ENCODE peak calls at places on chromosomes 1 and 21, in five cellular contexts. One of them, this sample, is unnamed.

GRCh38 chr1:92877792-92878191 is 46.0 kb downstream of the RPL5 start:
- DNase-seq in H9: no peak
- DNase-seq in mesenchymal stem cell: peak
- DNase-seq in H1: no peak
- DNase-seq in neuronal stem cell: no peak
- DNase-seq in this sample: no peak

GRCh38 chr1:246300653-246301549 is 206.2 kb downstream of the SMYD3 start:
- DNase-seq in H9: no peak
- DNase-seq in H1: no peak
- DNase-seq in neuronal stem cell: no peak
- DNase-seq in mesenchymal stem cell: no peak
- DNase-seq in this sample: no peak

GRCh38 chr1:14345925-14346550 is 252.4 kb upstream of the KAZN start:
- DNase-seq in H1: no peak
- DNase-seq in neuronal stem cell: no peak
- DNase-seq in mesenchymal stem cell: no peak
- DNase-seq in H9: no peak
- DNase-seq in this sample: peak

GRCh38 chr1:11550664-11551283 is 71.8 kb downstream of the DISP3 start:
- DNase-seq in H9: peak
- DNase-seq in neuronal stem cell: peak
- DNase-seq in H1: peak
- DNase-seq in mesenchymal stem cell: peak
- DNase-seq in this sample: peak

GRCh38 chr21:38377165-38378093 is 120.6 kb downstream of the KCNJ15 start:
- DNase-seq in neuronal stem cell: no peak
- DNase-seq in mesenchymal stem cell: no peak
- DNase-seq in H1: no peak
- DNase-seq in H9: no peak
- DNase-seq in this sample: no peak

GRCh38 chr1:24464378-24464770 is 38.3 kb upstream of the RCAN3 start:
- DNase-seq in neuronal stem cell: no peak
- DNase-seq in mesenchymal stem cell: no peak
- DNase-seq in H1: no peak
- DNase-seq in H9: peak
- DNase-seq in this sample: peak

GRCh38 chr1:91502882-91503184 is 2.2 kb downstream of the CDC7 start:
- DNase-seq in H1: no peak
- DNase-seq in H9: no peak
- DNase-seq in neuronal stem cell: no peak
- DNase-seq in mesenchymal stem cell: peak
- DNase-seq in this sample: no peak

GRCh38 chr1:243903904-243904303 is 53.9 kb upstream of the AKT3 start:
- DNase-seq in H1: peak
- DNase-seq in mesenchymal stem cell: peak
- DNase-seq in H9: no peak
- DNase-seq in neuronal stem cell: no peak
- DNase-seq in this sample: peak

GRCh38 chr1:64084451-64084850 is 119.0 kb upstream of the UBE2U start:
- DNase-seq in mesenchymal stem cell: no peak
- DNase-seq in H9: no peak
- DNase-seq in H1: no peak
- DNase-seq in neuronal stem cell: no peak
- DNase-seq in this sample: no peak
- H2BK12ac ChIP-seq in mesenchymal stem cell: no peak
- H2BK12ac ChIP-seq in H9: no peak
- H2BK12ac ChIP-seq in H1: no peak
- H2BK12ac ChIP-seq in neuronal stem cell: no peak
- H2BK12ac ChIP-seq in this sample: no peak

GRCh38 chr1:158248771-158249170 is 5.5 kb upstream of the CD1A start:
- DNase-seq in H1: no peak
- DNase-seq in mesenchymal stem cell: no peak
- DNase-seq in neuronal stem cell: no peak
- DNase-seq in H9: no peak
- DNase-seq in this sample: no peak
- H2BK5ac ChIP-seq in H1: no peak
- H2BK5ac ChIP-seq in mesenchymal stem cell: no peak
- H2BK5ac ChIP-seq in neuronal stem cell: no peak
- H2BK5ac ChIP-seq in H9: no peak
- H2BK5ac ChIP-seq in this sample: no peak

DNA sequence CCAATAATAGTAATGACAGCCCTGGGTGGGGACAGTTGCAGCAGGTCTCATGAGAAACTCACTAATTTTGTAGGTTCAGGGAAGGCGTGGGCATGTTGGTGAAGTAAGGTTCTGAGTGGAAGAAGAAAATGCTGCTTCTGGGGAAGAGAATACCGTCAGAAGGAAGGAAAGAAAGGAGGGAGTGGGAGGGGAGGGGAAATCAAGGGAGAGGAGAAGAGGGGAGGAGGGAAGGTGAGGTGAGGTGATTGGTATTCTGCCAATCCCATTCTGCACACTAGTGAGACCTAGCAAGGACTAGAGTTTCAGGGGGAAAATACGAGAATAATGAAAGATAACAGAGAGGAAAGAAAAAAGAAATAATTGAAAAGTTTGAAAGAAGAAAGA is 32.4 kb upstream of the MGST3 start:
- DNase-seq in neuronal stem cell: no peak
- DNase-seq in H1: no peak
- DNase-seq in mesenchymal stem cell: no peak
- DNase-seq in H9: peak
- DNase-seq in this sample: no peak
- H3K18ac ChIP-seq in neuronal stem cell: no peak
- H3K18ac ChIP-seq in H1: peak
- H3K18ac ChIP-seq in mesenchymal stem cell: no peak
- H3K18ac ChIP-seq in H9: no peak
- H3K18ac ChIP-seq in this sample: peak

DNA sequence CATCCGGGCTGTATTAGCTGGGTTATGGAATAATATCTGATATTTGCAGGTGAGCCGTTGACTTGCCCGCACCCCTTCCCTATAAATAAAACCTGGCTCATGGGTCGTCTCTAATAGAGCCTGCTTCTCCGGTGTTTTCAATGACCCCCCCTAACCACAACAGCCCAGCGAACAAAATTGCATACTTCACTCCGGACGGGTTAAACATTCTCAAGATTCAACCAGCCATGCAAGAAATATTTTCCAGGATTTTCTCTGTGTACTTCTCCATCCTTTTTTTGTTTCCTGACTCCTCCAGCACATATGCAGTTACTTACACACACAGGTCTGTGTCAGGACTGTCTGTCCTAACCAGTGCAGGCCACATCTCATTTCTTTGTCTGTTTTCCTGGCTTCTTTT is 267.7 kb downstream of the ZNF648 start:
- DNase-seq in mesenchymal stem cell: no peak
- DNase-seq in H9: no peak
- DNase-seq in H1: no peak
- DNase-seq in neuronal stem cell: no peak
- DNase-seq in this sample: no peak
- H2BK12ac ChIP-seq in mesenchymal stem cell: no peak
- H2BK12ac ChIP-seq in H9: no peak
- H2BK12ac ChIP-seq in H1: no peak
- H2BK12ac ChIP-seq in neuronal stem cell: no peak
- H2BK12ac ChIP-seq in this sample: no peak

GRCh38 chr1:215830221-215830620 is 263.1 kb downstream of the KCTD3 start:
- DNase-seq in H9: no peak
- DNase-seq in mesenchymal stem cell: no peak
- DNase-seq in H1: no peak
- DNase-seq in neuronal stem cell: no peak
- DNase-seq in this sample: no peak

GRCh38 chr1:215833936-215834729 is 267.0 kb downstream of the KCTD3 start:
- DNase-seq in H9: no peak
- DNase-seq in H1: no peak
- DNase-seq in neuronal stem cell: no peak
- DNase-seq in mesenchymal stem cell: peak
- DNase-seq in this sample: peak

DNA sequence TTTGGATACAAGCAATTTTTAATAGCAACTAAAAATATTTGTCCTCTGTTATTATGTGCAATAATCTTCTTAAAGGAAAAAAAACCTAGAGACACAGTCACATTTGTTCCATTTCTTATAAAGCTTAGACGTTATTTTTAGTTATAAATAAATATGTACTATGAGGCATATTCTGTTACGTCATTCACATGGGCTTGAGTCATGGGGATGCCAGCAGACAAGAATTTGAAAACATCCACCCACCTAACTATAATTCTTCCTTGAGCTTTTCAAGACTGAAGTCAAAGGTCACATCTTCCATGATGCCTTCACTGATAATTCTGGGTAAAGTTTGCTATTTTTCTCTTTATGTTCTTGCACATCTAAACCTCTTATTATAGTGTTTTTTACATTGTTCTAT is 268.8 kb downstream of the KCTD3 start:
- DNase-seq in mesenchymal stem cell: peak
- DNase-seq in H1: no peak
- DNase-seq in neuronal stem cell: no peak
- DNase-seq in H9: no peak
- DNase-seq in this sample: peak
- H2BK5ac ChIP-seq in mesenchymal stem cell: no peak
- H2BK5ac ChIP-seq in H1: no peak
- H2BK5ac ChIP-seq in neuronal stem cell: no peak
- H2BK5ac ChIP-seq in H9: no peak
- H2BK5ac ChIP-seq in this sample: no peak

GRCh38 chr1:8378981-8379470 is 61.1 kb downstream of the SLC45A1 start:
- DNase-seq in neuronal stem cell: no peak
- DNase-seq in mesenchymal stem cell: no peak
- DNase-seq in H9: no peak
- DNase-seq in H1: no peak
- DNase-seq in this sample: no peak
- H3K18ac ChIP-seq in neuronal stem cell: peak
- H3K18ac ChIP-seq in mesenchymal stem cell: peak
- H3K18ac ChIP-seq in H9: no peak
- H3K18ac ChIP-seq in H1: no peak
- H3K18ac ChIP-seq in this sample: peak